ENCODE peak calls at places on chromosomes 2 and 18, in seven cellular contexts. S, G, J, R, K, M and T are unnamed samples.

GRCh38 chr2:46985512-46985911 is 69.9 kb upstream of the MCFD2 start:
- DNase-seq in G (no peak), R (no peak), J (no peak), M (peak), S (no peak), K (peak), T (no peak)

GRCh38 chr2:133173224-133173623 is 395.0 kb downstream of the NCKAP5 start:
- DNase-seq in M (no peak), G (no peak), R (no peak), S (no peak), J (no peak), K (no peak), T (no peak)

GRCh38 chr2:174235680-174236079 is 12.7 kb downstream of the OLA1 start:
- DNase-seq in M (peak), G (peak), S (no peak), R (peak), K (peak), J (no peak), T (no peak)

GRCh38 chr2:174835797-174836255 is 71.6 kb upstream of the CHRNA1 start:
- DNase-seq in K (peak), G (peak), J (peak), S (peak), R (peak), M (peak), T (no peak)

GRCh38 chr2:151991010-151991409 is 107.8 kb downstream of the CACNB4 start:
- DNase-seq in J (no peak), K (no peak), M (no peak), G (no peak), S (no peak), R (no peak), T (no peak)

GRCh38 chr2:63975437-63976124 is 43.6 kb downstream of the VPS54 start:
- DNase-seq in K (no peak), S (no peak), R (no peak), M (no peak), J (no peak), G (no peak), T (no peak)

GRCh38 chr2:231707625-231708049 is 688 bp upstream of the PTMA start:
- DNase-seq in K (peak), M (peak), R (no peak), G (peak), S (peak), J (no peak), T (no peak)

GRCh38 chr2:215828528-215829184 is 184.7 kb downstream of the MREG start:
- DNase-seq in R (peak), J (no peak), S (no peak), M (peak), K (peak), G (peak), T (no peak)

GRCh38 chr2:11466307-11467125 is 555 bp upstream of the E2F6 start:
- DNase-seq in K (no peak), G (no peak), S (no peak), J (no peak), M (no peak), R (no peak), T (no peak)

GRCh38 chr2:30421551-30422436 is 25.3 kb upstream of the LCLAT1 start:
- DNase-seq in G (peak), J (peak), S (no peak), R (peak), M (peak), K (peak), T (peak)

GRCh38 chr2:197168705-197169104 is 141.9 kb downstream of the ANKRD44 start:
- DNase-seq in G (peak), J (no peak), S (peak), M (peak), R (peak), K (peak), T (no peak)

GRCh38 chr2:20424300-20425290 is 22.3 kb upstream of the RHOB start:
- DNase-seq in S (no peak), J (no peak), G (no peak), R (peak), K (peak), M (peak), T (no peak)

GRCh38 chr2:182360012-182360662 is 66.7 kb downstream of the PDE1A start:
- DNase-seq in M (peak), J (no peak), R (no peak), K (peak), S (no peak), G (no peak), T (no peak)

GRCh38 chr2:213122730-213123129 is 28.7 kb downstream of the IKZF2 start:
- DNase-seq in J (no peak), M (no peak), S (no peak), K (no peak), R (no peak), G (no peak), T (no peak)

GRCh38 chr2:69291004-69291650 is 95.9 kb downstream of the GFPT1 start:
- DNase-seq in R (peak), S (no peak), J (no peak), M (peak), G (no peak), K (peak), T (no peak)

GRCh38 chr2:240622631-240623235 is 2.5 kb upstream of the GPR35 start:
- DNase-seq in M (no peak), J (peak), S (peak), R (peak), K (no peak), G (no peak), T (no peak)

GRCh38 chr2:145034511-145034910 is 514.6 kb upstream of the ZEB2 start:
- DNase-seq in S (no peak), M (no peak), K (peak), G (no peak), R (no peak), J (no peak), T (no peak)

GRCh38 chr2:143717053-143717452 is 587.8 kb downstream of the ARHGAP15 start:
- DNase-seq in J (no peak), G (no peak), R (peak), K (peak), M (peak), S (no peak), T (no peak)

GRCh38 chr2:201269764-201270163 is 9.4 kb downstream of the CASP8 start:
- DNase-seq in J (no peak), M (no peak), K (no peak), G (no peak), S (no peak), R (no peak), T (no peak)

GRCh38 chr18:68648191-68648590 is 66.7 kb downstream of the TMX3 start:
- DNase-seq in S (no peak), M (no peak), G (no peak), J (no peak), R (no peak), K (no peak), T (no peak)

GRCh38 chr2:171523339-171523931 is 1.2 kb downstream of the CYBRD1 start:
- DNase-seq in R (peak), S (no peak), K (peak), J (no peak), G (peak), M (peak), T (peak)

GRCh38 chr2:209495855-209496585 is 72.2 kb downstream of the MAP2 start:
- DNase-seq in S (no peak), M (peak), R (peak), K (peak), J (peak), G (no peak), T (peak)